ENCODE peak calls at places on chromosomes 13 and 19, in six cellular contexts. T, O, N, E, Z and H are unnamed samples.

GRCh38 chr13:20387441-20387971 is 138.2 kb downstream of the CRYL1 start:
- DNase-seq in T (no peak), O (no peak), N (no peak), E (no peak), Z (no peak), H (no peak)

GRCh38 chr13:45132384-45133064 is 12.2 kb downstream of the GTF2F2 start:
- DNase-seq in T (no peak), O (no peak), N (no peak), E (no peak), Z (no peak), H (no peak)

GRCh38 chr13:24323739-24324075 is 14.3 kb downstream of the C1QTNF9 start:
- DNase-seq in T (no peak), O (no peak), N (no peak), E (no peak), Z (no peak), H (peak)

GRCh38 chr13:24709186-24709913 is 29.1 kb downstream of the ATP12A start:
- DNase-seq in T (no peak), O (no peak), N (no peak), E (no peak), Z (no peak), H (no peak)

GRCh38 chr19:12202250-12202649 is 39.4 kb downstream of the ZNF136 start:
- DNase-seq in T (no peak), O (no peak), N (no peak), E (peak), Z (no peak), H (no peak)

GRCh38 chr19:40284251-40284500 is 969 bp downstream of the AKT2 start:
- DNase-seq in T (no peak), O (no peak), N (no peak), E (no peak), Z (no peak), H (no peak)

GRCh38 chr19:44552324-44552723 is 22.8 kb upstream of the CEACAM20 start:
- DNase-seq in T (no peak), O (no peak), N (peak), E (peak), Z (peak), H (no peak)

GRCh38 chr19:45161715-45162463 is 1.1 kb upstream of the NKPD1 start:
- DNase-seq in T (no peak), O (no peak), N (peak), E (peak), Z (no peak), H (no peak)

GRCh38 chr13:110533771-110534670 is 27.5 kb downstream of the RAB20 start:
- DNase-seq in T (no peak), O (no peak), N (no peak), E (no peak), Z (no peak), H (no peak)

GRCh38 chr13:49308104-49308875 is 60.6 kb downstream of the CDADC1 start:
- DNase-seq in T (peak), O (peak), N (no peak), E (no peak), Z (no peak), H (no peak)
- TF ChIP-seq EP300 in T (peak), O (peak), N (no peak), E (no peak), Z (no peak), H (peak)

GRCh38 chr19:29687244-29687896 is 22.1 kb downstream of the PLEKHF1 start:
- DNase-seq in T (peak), O (no peak), N (no peak), E (no peak), Z (no peak), H (no peak)
- TF ChIP-seq EP300 in T (no peak), O (no peak), N (no peak), E (no peak), Z (no peak), H (no peak)

DNA sequence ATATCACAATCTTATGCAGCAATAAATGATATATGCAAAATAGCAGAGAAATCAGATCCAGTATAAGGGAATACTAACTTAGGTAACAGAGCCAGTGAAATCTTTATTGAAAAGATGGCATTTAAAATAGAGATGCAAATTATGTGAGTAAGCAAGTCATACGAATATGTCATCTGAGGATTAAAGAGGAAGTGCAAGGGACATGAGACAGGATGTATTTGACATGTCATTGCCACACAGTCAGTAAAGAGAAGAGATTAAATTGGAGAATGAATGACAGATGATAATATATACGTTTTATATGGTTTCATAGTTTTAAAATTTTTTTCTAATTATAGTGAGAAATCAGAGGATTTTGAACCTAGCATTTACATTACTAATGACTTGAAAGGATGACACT is 426.4 kb downstream of the SLITRK5 start:
- DNase-seq in T (no peak), O (no peak), N (no peak), E (no peak), Z (no peak), H (no peak)
- TF ChIP-seq EP300 in T (no peak), O (no peak), N (no peak), E (no peak), Z (no peak), H (no peak)

DNA sequence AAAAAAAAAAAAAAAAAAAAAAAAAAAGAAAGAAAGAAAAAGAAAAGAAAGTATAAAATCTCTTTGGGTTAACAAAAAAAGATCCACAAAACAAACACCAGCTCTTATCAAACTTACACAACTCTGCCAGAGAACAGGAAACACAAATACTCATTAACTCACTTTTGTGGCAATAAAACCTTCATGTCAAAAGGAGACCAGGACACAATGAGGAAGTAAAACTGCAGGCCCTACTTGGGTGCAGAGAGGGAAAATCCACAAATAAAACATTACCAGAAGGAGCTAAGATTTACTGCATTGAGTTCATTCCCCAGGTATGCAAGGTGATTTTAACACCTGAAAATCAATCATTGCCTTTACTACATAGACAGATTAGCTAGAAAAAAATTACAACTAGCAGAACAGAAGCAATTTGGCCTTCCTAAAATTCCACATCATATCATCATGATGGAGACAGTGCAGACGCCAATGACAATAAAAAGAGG is 9.6 kb upstream of the CEACAM5 start:
- DNase-seq in T (no peak), O (no peak), N (no peak), E (no peak), Z (peak), H (no peak)
- TF ChIP-seq EP300 in T (no peak), O (no peak), N (no peak), E (no peak), Z (no peak), H (no peak)

GRCh38 chr13:108807841-108808240 is 178.4 kb downstream of the MYO16 start:
- DNase-seq in T (no peak), O (no peak), N (no peak), E (no peak), Z (no peak), H (no peak)

GRCh38 chr13:108816381-108816780 is 187.0 kb downstream of the MYO16 start:
- DNase-seq in T (no peak), O (no peak), N (no peak), E (no peak), Z (no peak), H (no peak)

GRCh38 chr13:108812165-108812564 is 182.8 kb downstream of the MYO16 start:
- DNase-seq in T (no peak), O (no peak), N (no peak), E (no peak), Z (no peak), H (no peak)
- TF ChIP-seq EP300 in T (no peak), O (no peak), N (no peak), E (no peak), Z (no peak), H (no peak)